ENCODE peak calls at places on chromosome 15, in nine cellular contexts. One of them, this sample, is unnamed.

GRCh38 chr15:96578393-96578792 is 247.9 kb downstream of the NR2F2 start:
- DNase-seq in choroid plexus epithelial cell: no peak
- DNase-seq in HCT116: no peak
- DNase-seq in cardiac fibroblast: no peak
- DNase-seq in AG10803: no peak
- DNase-seq in astrocyte of the spinal cord: no peak
- DNase-seq in AG09309: no peak
- DNase-seq in RWPE2: no peak
- DNase-seq in fibroblast of lung: no peak
- DNase-seq in this sample: no peak

GRCh38 chr15:29925227-29926082 is 103.2 kb upstream of the TJP1 start:
- DNase-seq in HCT116: peak
- DNase-seq in astrocyte of the spinal cord: peak
- DNase-seq in AG09309: peak
- DNase-seq in cardiac fibroblast: peak
- DNase-seq in RWPE2: peak
- DNase-seq in choroid plexus epithelial cell: peak
- DNase-seq in AG10803: peak
- DNase-seq in fibroblast of lung: peak
- DNase-seq in this sample: no peak

GRCh38 chr15:71341811-71342550 is 226.7 kb downstream of the THSD4 start:
- DNase-seq in astrocyte of the spinal cord: no peak
- DNase-seq in choroid plexus epithelial cell: no peak
- DNase-seq in cardiac fibroblast: no peak
- DNase-seq in AG10803: no peak
- DNase-seq in RWPE2: no peak
- DNase-seq in HCT116: no peak
- DNase-seq in fibroblast of lung: no peak
- DNase-seq in AG09309: no peak
- DNase-seq in this sample: no peak

GRCh38 chr15:81071130-81071529 is 62.9 kb upstream of the CFAP161 start:
- DNase-seq in RWPE2: no peak
- DNase-seq in AG09309: peak
- DNase-seq in choroid plexus epithelial cell: peak
- DNase-seq in fibroblast of lung: peak
- DNase-seq in HCT116: no peak
- DNase-seq in astrocyte of the spinal cord: peak
- DNase-seq in cardiac fibroblast: peak
- DNase-seq in AG10803: peak
- DNase-seq in this sample: peak

GRCh38 chr15:52281085-52282035 is 14.2 kb downstream of the MYO5C start:
- DNase-seq in astrocyte of the spinal cord: no peak
- DNase-seq in cardiac fibroblast: no peak
- DNase-seq in choroid plexus epithelial cell: no peak
- DNase-seq in AG09309: no peak
- DNase-seq in HCT116: no peak
- DNase-seq in RWPE2: no peak
- DNase-seq in fibroblast of lung: no peak
- DNase-seq in AG10803: no peak
- DNase-seq in this sample: no peak

GRCh38 chr15:70245932-70246622 is 148.4 kb upstream of the TLE3 start:
- DNase-seq in astrocyte of the spinal cord: peak
- DNase-seq in AG09309: no peak
- DNase-seq in AG10803: peak
- DNase-seq in choroid plexus epithelial cell: peak
- DNase-seq in RWPE2: peak
- DNase-seq in fibroblast of lung: peak
- DNase-seq in cardiac fibroblast: peak
- DNase-seq in HCT116: peak
- DNase-seq in this sample: no peak

GRCh38 chr15:87582169-87582568 is 674.4 kb downstream of the NTRK3 start:
- DNase-seq in RWPE2: no peak
- DNase-seq in HCT116: no peak
- DNase-seq in AG09309: no peak
- DNase-seq in astrocyte of the spinal cord: no peak
- DNase-seq in cardiac fibroblast: no peak
- DNase-seq in fibroblast of lung: no peak
- DNase-seq in AG10803: no peak
- DNase-seq in choroid plexus epithelial cell: peak
- DNase-seq in this sample: no peak

GRCh38 chr15:92652576-92652966 is 3.0 kb downstream of the FAM174B start:
- DNase-seq in AG09309: no peak
- DNase-seq in RWPE2: no peak
- DNase-seq in HCT116: no peak
- DNase-seq in choroid plexus epithelial cell: no peak
- DNase-seq in fibroblast of lung: no peak
- DNase-seq in astrocyte of the spinal cord: no peak
- DNase-seq in cardiac fibroblast: no peak
- DNase-seq in AG10803: no peak
- DNase-seq in this sample: no peak

GRCh38 chr15:69591905-69592508 is 139.4 kb downstream of the RPLP1 start:
- DNase-seq in RWPE2: no peak
- DNase-seq in AG09309: no peak
- DNase-seq in astrocyte of the spinal cord: peak
- DNase-seq in fibroblast of lung: no peak
- DNase-seq in HCT116: no peak
- DNase-seq in AG10803: no peak
- DNase-seq in choroid plexus epithelial cell: no peak
- DNase-seq in cardiac fibroblast: no peak
- DNase-seq in this sample: no peak

GRCh38 chr15:27058939-27059338 is 88.0 kb downstream of the GABRG3 start:
- DNase-seq in AG10803: no peak
- DNase-seq in HCT116: no peak
- DNase-seq in cardiac fibroblast: no peak
- DNase-seq in astrocyte of the spinal cord: no peak
- DNase-seq in fibroblast of lung: no peak
- DNase-seq in choroid plexus epithelial cell: no peak
- DNase-seq in RWPE2: no peak
- DNase-seq in AG09309: no peak
- DNase-seq in this sample: no peak

GRCh38 chr15:28904541-28905303 is 18.9 kb downstream of the APBA2 start:
- DNase-seq in HCT116: no peak
- DNase-seq in astrocyte of the spinal cord: no peak
- DNase-seq in choroid plexus epithelial cell: no peak
- DNase-seq in RWPE2: peak
- DNase-seq in AG10803: no peak
- DNase-seq in cardiac fibroblast: no peak
- DNase-seq in fibroblast of lung: no peak
- DNase-seq in AG09309: no peak
- DNase-seq in this sample: no peak

GRCh38 chr15:66232267-66232625 is 21.3 kb downstream of the MEGF11 start:
- DNase-seq in AG10803: no peak
- DNase-seq in choroid plexus epithelial cell: no peak
- DNase-seq in RWPE2: no peak
- DNase-seq in HCT116: no peak
- DNase-seq in astrocyte of the spinal cord: no peak
- DNase-seq in cardiac fibroblast: no peak
- DNase-seq in AG09309: no peak
- DNase-seq in fibroblast of lung: no peak
- DNase-seq in this sample: no peak

GRCh38 chr15:38554354-38554753 is 10.3 kb downstream of the RASGRP1 start:
- DNase-seq in RWPE2: no peak
- DNase-seq in HCT116: no peak
- DNase-seq in AG09309: no peak
- DNase-seq in AG10803: no peak
- DNase-seq in astrocyte of the spinal cord: no peak
- DNase-seq in fibroblast of lung: peak
- DNase-seq in cardiac fibroblast: no peak
- DNase-seq in choroid plexus epithelial cell: peak
- DNase-seq in this sample: no peak

GRCh38 chr15:85583404-85584390 is 203.3 kb downstream of the AKAP13 start:
- DNase-seq in choroid plexus epithelial cell: peak
- DNase-seq in cardiac fibroblast: peak
- DNase-seq in RWPE2: no peak
- DNase-seq in astrocyte of the spinal cord: peak
- DNase-seq in AG09309: no peak
- DNase-seq in fibroblast of lung: peak
- DNase-seq in AG10803: peak
- DNase-seq in HCT116: peak
- DNase-seq in this sample: no peak

GRCh38 chr15:43954181-43954621 is 127.4 kb downstream of the WDR76 start:
- DNase-seq in astrocyte of the spinal cord: no peak
- DNase-seq in AG10803: no peak
- DNase-seq in AG09309: no peak
- DNase-seq in choroid plexus epithelial cell: no peak
- DNase-seq in RWPE2: no peak
- DNase-seq in cardiac fibroblast: no peak
- DNase-seq in HCT116: no peak
- DNase-seq in fibroblast of lung: peak
- DNase-seq in this sample: no peak

GRCh38 chr15:48300038-48300437 is 31.2 kb upstream of the DUT start:
- DNase-seq in RWPE2: no peak
- DNase-seq in astrocyte of the spinal cord: no peak
- DNase-seq in cardiac fibroblast: no peak
- DNase-seq in HCT116: no peak
- DNase-seq in AG10803: no peak
- DNase-seq in AG09309: no peak
- DNase-seq in choroid plexus epithelial cell: no peak
- DNase-seq in fibroblast of lung: no peak
- DNase-seq in this sample: no peak

GRCh38 chr15:52678036-52678467 is 1.1 kb downstream of the ATOSA start:
- DNase-seq in astrocyte of the spinal cord: peak
- DNase-seq in fibroblast of lung: peak
- DNase-seq in AG09309: no peak
- DNase-seq in RWPE2: peak
- DNase-seq in AG10803: peak
- DNase-seq in cardiac fibroblast: peak
- DNase-seq in HCT116: no peak
- DNase-seq in choroid plexus epithelial cell: peak
- DNase-seq in this sample: no peak

GRCh38 chr15:99268431-99268830 is 17.1 kb downstream of the LRRC28 start:
- DNase-seq in AG09309: no peak
- DNase-seq in fibroblast of lung: no peak
- DNase-seq in HCT116: no peak
- DNase-seq in choroid plexus epithelial cell: no peak
- DNase-seq in cardiac fibroblast: no peak
- DNase-seq in RWPE2: no peak
- DNase-seq in AG10803: no peak
- DNase-seq in astrocyte of the spinal cord: no peak
- DNase-seq in this sample: no peak

GRCh38 chr15:37101634-37102314 is 1.4 kb upstream of the MEIS2 start:
- DNase-seq in cardiac fibroblast: peak
- DNase-seq in RWPE2: no peak
- DNase-seq in fibroblast of lung: peak
- DNase-seq in AG10803: peak
- DNase-seq in AG09309: no peak
- DNase-seq in choroid plexus epithelial cell: peak
- DNase-seq in HCT116: peak
- DNase-seq in astrocyte of the spinal cord: peak
- DNase-seq in this sample: no peak

GRCh38 chr15:96514607-96515285 is 184.2 kb downstream of the NR2F2 start:
- DNase-seq in HCT116: no peak
- DNase-seq in RWPE2: no peak
- DNase-seq in choroid plexus epithelial cell: no peak
- DNase-seq in astrocyte of the spinal cord: no peak
- DNase-seq in fibroblast of lung: no peak
- DNase-seq in cardiac fibroblast: no peak
- DNase-seq in AG10803: no peak
- DNase-seq in AG09309: no peak
- DNase-seq in this sample: no peak

GRCh38 chr15:72163719-72164118 is 33.9 kb downstream of the GRAMD2A start:
- DNase-seq in AG10803: no peak
- DNase-seq in choroid plexus epithelial cell: no peak
- DNase-seq in cardiac fibroblast: no peak
- DNase-seq in astrocyte of the spinal cord: no peak
- DNase-seq in fibroblast of lung: no peak
- DNase-seq in AG09309: no peak
- DNase-seq in RWPE2: no peak
- DNase-seq in HCT116: no peak
- DNase-seq in this sample: no peak

GRCh38 chr15:77992356-77993222 is 84.9 kb downstream of the TBC1D2B start:
- DNase-seq in RWPE2: peak
- DNase-seq in AG09309: no peak
- DNase-seq in astrocyte of the spinal cord: no peak
- DNase-seq in HCT116: no peak
- DNase-seq in fibroblast of lung: no peak
- DNase-seq in choroid plexus epithelial cell: no peak
- DNase-seq in cardiac fibroblast: no peak
- DNase-seq in AG10803: no peak
- DNase-seq in this sample: no peak

GRCh38 chr15:95464091-95464888 is 866.2 kb upstream of the NR2F2 start:
- DNase-seq in cardiac fibroblast: no peak
- DNase-seq in HCT116: no peak
- DNase-seq in astrocyte of the spinal cord: peak
- DNase-seq in AG09309: no peak
- DNase-seq in choroid plexus epithelial cell: no peak
- DNase-seq in AG10803: no peak
- DNase-seq in fibroblast of lung: peak
- DNase-seq in RWPE2: no peak
- DNase-seq in this sample: no peak
- TF ChIP-seq CTCF in cardiac fibroblast: no peak
- TF ChIP-seq CTCF in HCT116: no peak
- TF ChIP-seq CTCF in astrocyte of the spinal cord: no peak
- TF ChIP-seq CTCF in AG09309: no peak
- TF ChIP-seq CTCF in choroid plexus epithelial cell: no peak
- TF ChIP-seq CTCF in AG10803: no peak
- TF ChIP-seq CTCF in fibroblast of lung: no peak
- TF ChIP-seq CTCF in RWPE2: no peak
- TF ChIP-seq CTCF in this sample: no peak

GRCh38 chr15:83886321-83886720 is 232.4 kb downstream of the ADAMTSL3 start:
- DNase-seq in choroid plexus epithelial cell: no peak
- DNase-seq in fibroblast of lung: no peak
- DNase-seq in cardiac fibroblast: no peak
- DNase-seq in AG09309: no peak
- DNase-seq in astrocyte of the spinal cord: no peak
- DNase-seq in HCT116: no peak
- DNase-seq in RWPE2: no peak
- DNase-seq in AG10803: no peak
- DNase-seq in this sample: no peak
- H3K4me3 ChIP-seq in choroid plexus epithelial cell: no peak
- H3K4me3 ChIP-seq in fibroblast of lung: no peak
- H3K4me3 ChIP-seq in cardiac fibroblast: no peak
- H3K4me3 ChIP-seq in AG09309: no peak
- H3K4me3 ChIP-seq in astrocyte of the spinal cord: no peak
- H3K4me3 ChIP-seq in HCT116: no peak
- H3K4me3 ChIP-seq in RWPE2: no peak
- H3K4me3 ChIP-seq in AG10803: no peak
- H3K4me3 ChIP-seq in this sample: no peak

DNA sequence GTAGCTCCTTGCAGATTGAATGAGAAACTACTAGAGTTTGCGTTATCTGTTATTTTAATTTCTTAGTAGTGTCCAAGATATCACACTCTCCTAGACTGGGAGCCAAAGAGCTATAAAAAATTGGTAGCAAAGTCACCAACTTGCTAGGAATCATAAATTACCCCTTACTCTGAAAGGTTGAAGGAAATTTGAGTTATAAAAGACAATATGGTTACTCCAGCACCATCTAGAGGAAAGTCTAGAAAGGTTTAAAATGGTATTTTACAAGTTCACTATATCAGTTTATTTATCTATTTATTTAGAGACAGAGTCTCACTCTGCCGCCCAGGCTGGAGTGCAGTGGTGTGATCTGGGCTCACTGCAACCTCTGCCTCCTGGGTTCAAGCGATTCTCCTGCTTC is 121.6 kb downstream of the RBPMS2 start:
- DNase-seq in choroid plexus epithelial cell: peak
- DNase-seq in HCT116: no peak
- DNase-seq in astrocyte of the spinal cord: peak
- DNase-seq in cardiac fibroblast: peak
- DNase-seq in AG09309: no peak
- DNase-seq in fibroblast of lung: peak
- DNase-seq in AG10803: peak
- DNase-seq in RWPE2: no peak
- DNase-seq in this sample: no peak
- TF ChIP-seq CTCF in choroid plexus epithelial cell: peak
- TF ChIP-seq CTCF in HCT116: peak
- TF ChIP-seq CTCF in astrocyte of the spinal cord: peak
- TF ChIP-seq CTCF in cardiac fibroblast: peak
- TF ChIP-seq CTCF in AG09309: peak
- TF ChIP-seq CTCF in fibroblast of lung: no peak
- TF ChIP-seq CTCF in AG10803: peak
- TF ChIP-seq CTCF in RWPE2: peak
- TF ChIP-seq CTCF in this sample: peak

GRCh38 chr15:61700803-61701202 is 359.4 kb downstream of the VPS13C start:
- DNase-seq in choroid plexus epithelial cell: no peak
- DNase-seq in fibroblast of lung: no peak
- DNase-seq in astrocyte of the spinal cord: no peak
- DNase-seq in RWPE2: no peak
- DNase-seq in cardiac fibroblast: no peak
- DNase-seq in AG09309: no peak
- DNase-seq in HCT116: no peak
- DNase-seq in AG10803: no peak
- DNase-seq in this sample: no peak
- H3K4me3 ChIP-seq in choroid plexus epithelial cell: no peak
- H3K4me3 ChIP-seq in fibroblast of lung: no peak
- H3K4me3 ChIP-seq in astrocyte of the spinal cord: no peak
- H3K4me3 ChIP-seq in RWPE2: no peak
- H3K4me3 ChIP-seq in cardiac fibroblast: no peak
- H3K4me3 ChIP-seq in AG09309: no peak
- H3K4me3 ChIP-seq in HCT116: no peak
- H3K4me3 ChIP-seq in AG10803: no peak
- H3K4me3 ChIP-seq in this sample: no peak

This sample was measured in AG04449.